ENCODE peak calls at places on chromosomes 6 and 20, in five cellular contexts. U is AG09319, X is AG10803, K is mucosa of descending colon, M is body of pancreas. G is an unnamed sample.
A peak's percentile ranks its signal among the peaks of the same experiment; 100 is the strongest.

GRCh38 chr6:127858992-127859391 is 41.9 kb downstream of the THEMIS start:
- DNase-seq in U (no peak), X (no peak), K (no peak), M (no peak), G (no peak)

GRCh38 chr20:57680131-57680716 is 29.6 kb downstream of the PMEPA1 start:
- DNase-seq in U (no peak), X (peak; percentile 29), K (peak; percentile 29), M (no peak), G (peak; percentile 64)

GRCh38 chr20:57990396-57990987 is 238.0 kb downstream of the ANKRD60 start:
- DNase-seq in U (no peak), X (peak; percentile 86), K (no peak), M (no peak), G (no peak)

GRCh38 chr6:75170666-75171065 is 35.2 kb downstream of the COL12A1 start:
- DNase-seq in U (no peak), X (no peak), K (no peak), M (no peak), G (no peak)

GRCh38 chr6:79463721-79464120 is 73.5 kb downstream of the LCA5 start:
- DNase-seq in U (no peak), X (no peak), K (peak; percentile 16), M (no peak), G (no peak)

GRCh38 chr20:56987992-56988391 is 278.4 kb downstream of the BMP7 start:
- DNase-seq in U (no peak), X (no peak), K (no peak), M (no peak), G (no peak)

GRCh38 chr6:159062965-159063364 is 18.2 kb upstream of the TAGAP start:
- DNase-seq in U (no peak), X (no peak), K (no peak), M (no peak), G (no peak)

GRCh38 chr6:21999012-21999528 is 297.8 kb downstream of the PRL start:
- DNase-seq in U (no peak), X (peak; percentile 55), K (no peak), M (no peak), G (no peak)

GRCh38 chr20:50678213-50678898 is 13.0 kb downstream of the RIPOR3 start:
- DNase-seq in U (no peak), X (no peak), K (peak; percentile 41), M (peak; percentile 87), G (no peak)

GRCh38 chr20:871948-872347 is 38.4 kb downstream of the FAM110A start:
- DNase-seq in U (no peak), X (no peak), K (no peak), M (no peak), G (no peak)

GRCh38 chr6:14070457-14070856 is 47.1 kb upstream of the CD83 start:
- DNase-seq in U (no peak), X (no peak), K (no peak), M (no peak), G (no peak)

GRCh38 chr6:165616116-165616515 is 46.9 kb downstream of the PDE10A start:
- DNase-seq in U (no peak), X (peak; percentile 16), K (no peak), M (no peak), G (no peak)

GRCh38 chr6:133040025-133040838 is 200.9 kb upstream of the EYA4 start:
- DNase-seq in U (peak; percentile 4), X (peak; percentile 1), K (peak; percentile 2), M (no peak), G (no peak)

GRCh38 chr20:41531876-41532275 is 86.3 kb downstream of the CHD6 start:
- DNase-seq in U (no peak), X (no peak), K (no peak), M (no peak), G (no peak)

GRCh38 chr6:32972353-32973143 is 4.2 kb downstream of the BRD2 start:
- DNase-seq in U (no peak), X (no peak), K (no peak), M (peak; percentile 35), G (peak; percentile 57)

GRCh38 chr6:44625996-44626395 is 238.5 kb downstream of the CDC5L start:
- DNase-seq in U (no peak), X (no peak), K (no peak), M (no peak), G (no peak)

GRCh38 chr20:57657537-57658446 is 37.6 kb upstream of the ZBP1 start:
- DNase-seq in U (no peak), X (no peak), K (peak; percentile 70), M (peak; percentile 28), G (no peak)

GRCh38 chr6:99119109-99120031 is 171.6 kb upstream of the FBXL4 start:
- DNase-seq in U (no peak), X (peak; percentile 43), K (peak; percentile 48), M (peak; percentile 18), G (no peak)

GRCh38 chr6:12543953-12544352 is 172.6 kb upstream of the PHACTR1 start:
- DNase-seq in U (no peak), X (no peak), K (peak; percentile 16), M (peak; percentile 62), G (no peak)

GRCh38 chr6:130826442-130827246 is 562 bp upstream of the SMLR1 start:
- DNase-seq in U (no peak), X (no peak), K (no peak), M (no peak), G (no peak)

GRCh38 chr6:29826271-29826670 is 1.4 kb upstream of the HLA-G start:
- DNase-seq in U (no peak), X (no peak), K (no peak), M (no peak), G (no peak)

GRCh38 chr6:107736713-107737396 is 87.3 kb downstream of the SCML4 start:
- DNase-seq in U (no peak), X (no peak), K (no peak), M (no peak), G (no peak)

GRCh38 chr6:44291841-44292240 is 21.3 kb downstream of the AARS2 start:
- DNase-seq in U (no peak), X (no peak), K (no peak), M (no peak), G (no peak)

GRCh38 chr6:17719323-17720041 is 12.8 kb upstream of the NUP153 start:
- DNase-seq in U (no peak), X (no peak), K (no peak), M (no peak), G (no peak)

GRCh38 chr6:53825514-53826321 is 30.9 kb downstream of the LRRC1 start:
- DNase-seq in U (no peak), X (peak; percentile 51), K (no peak), M (no peak), G (no peak)

GRCh38 chr6:69961251-69961650 is 94.9 kb downstream of the COL19A1 start:
- DNase-seq in U (no peak), X (peak; percentile 8), K (no peak), M (no peak), G (no peak)

GRCh38 chr6:75600694-75601265 is 900 bp upstream of the SENP6 start:
- DNase-seq in U (no peak), X (no peak), K (no peak), M (no peak), G (no peak)

GRCh38 chr20:6630494-6630893 is 137.0 kb upstream of the BMP2 start:
- DNase-seq in U (no peak), X (no peak), K (no peak), M (peak; percentile 9), G (no peak)

GRCh38 chr20:2305479-2305878 is 9.7 kb downstream of the TGM3 start:
- DNase-seq in U (no peak), X (no peak), K (no peak), M (no peak), G (no peak)

GRCh38 chr6:27503436-27504030 is 30.6 kb upstream of the ZNF184 start:
- DNase-seq in U (peak; percentile 49), X (peak; percentile 72), K (peak; percentile 66), M (peak; percentile 69), G (peak; percentile 61)

GRCh38 chr6:167849846-167850459 is 23.2 kb downstream of the AFDN start:
- DNase-seq in U (no peak), X (no peak), K (no peak), M (peak; percentile 68), G (no peak)

GRCh38 chr6:18212231-18212630 is 52.1 kb downstream of the DEK start:
- DNase-seq in U (no peak), X (no peak), K (no peak), M (no peak), G (no peak)

GRCh38 chr6:151388997-151389639 is 2.2 kb downstream of the ZBTB2 start:
- DNase-seq in U (no peak), X (no peak), K (no peak), M (no peak), G (no peak)

GRCh38 chr20:13822459-13822858 is 37.6 kb downstream of the NDUFAF5 start:
- DNase-seq in U (no peak), X (no peak), K (no peak), M (no peak), G (no peak)
- TF ChIP-seq CTCF in U (no peak), X (peak; percentile 30), K (no peak), M (no peak), G (no peak)

DNA sequence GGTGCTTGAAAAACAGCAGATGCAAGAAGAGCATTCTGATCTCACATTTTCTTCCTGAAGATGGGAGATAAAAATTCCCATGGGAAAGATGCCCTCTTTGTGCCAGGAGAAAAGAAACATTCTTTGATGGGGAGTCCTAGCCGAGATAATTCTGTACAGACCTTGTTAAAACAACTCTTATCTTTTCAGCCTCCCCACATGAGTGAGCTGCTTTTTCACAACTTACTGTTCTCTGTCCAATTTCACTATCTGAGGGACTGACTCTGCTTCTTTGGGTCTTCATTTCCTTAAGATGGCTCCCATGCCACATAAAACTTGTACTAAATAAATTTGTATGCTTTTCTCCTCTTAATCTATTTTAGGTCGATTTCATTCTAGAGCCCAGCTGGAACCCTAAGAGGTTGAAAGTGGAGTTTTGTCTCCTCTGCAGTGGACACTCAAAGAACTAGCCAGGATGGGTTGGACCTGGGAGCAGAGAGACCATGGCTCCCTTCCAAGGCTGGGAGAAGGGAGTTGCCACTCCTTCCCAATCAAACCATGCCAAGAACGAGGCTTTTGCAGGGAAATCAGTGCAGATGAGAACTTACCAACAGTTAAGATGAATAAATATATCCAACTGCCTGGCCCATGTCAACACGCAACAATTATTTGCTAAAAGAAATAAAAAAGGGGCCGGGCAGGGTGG is 285.8 kb upstream of the SULF2 start:
- DNase-seq in U (no peak), X (no peak), K (no peak), M (no peak), G (no peak)
- TF ChIP-seq CTCF in U (no peak), X (no peak), K (no peak), M (no peak), G (no peak)

GRCh38 chr6:82711105-82711829 is 347.6 kb downstream of the TPBG start:
- DNase-seq in U (no peak), X (peak; percentile 50), K (no peak), M (no peak), G (no peak)

GRCh38 chr6:82711992-82712788 is 348.6 kb downstream of the TPBG start:
- DNase-seq in U (peak; percentile 44), X (peak; percentile 87), K (no peak), M (no peak), G (no peak)

DNA sequence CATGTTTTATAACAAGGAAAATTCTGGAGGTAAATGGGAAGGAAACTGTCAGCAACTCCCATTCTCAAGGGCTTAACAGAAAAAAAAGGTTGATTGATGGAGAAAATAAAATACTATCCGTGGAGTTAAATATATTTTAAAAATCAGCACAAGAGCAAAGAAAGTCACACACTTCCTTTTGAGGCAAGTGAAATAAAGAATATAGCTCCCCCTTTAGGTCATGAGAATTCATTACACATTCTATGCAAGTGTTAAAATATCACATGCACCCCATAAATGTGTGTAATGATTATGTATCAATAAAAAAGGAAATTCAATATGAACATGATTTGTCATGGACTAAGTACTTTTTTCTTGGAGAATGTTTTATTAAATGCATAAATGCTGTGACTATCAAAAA is 349.2 kb downstream of the TPBG start:
- DNase-seq in U (no peak), X (no peak), K (no peak), M (no peak), G (no peak)
- TF ChIP-seq CTCF in U (no peak), X (peak; percentile 31), K (no peak), M (peak; percentile 40), G (no peak)

GRCh38 chr6:89239338-89239737 is 22.2 kb upstream of the GABRR1 start:
- DNase-seq in U (no peak), X (no peak), K (peak; percentile 25), M (no peak), G (no peak)
- TF ChIP-seq CTCF in U (peak; percentile 20), X (peak; percentile 34), K (no peak), M (no peak), G (no peak)

G was measured in activated B cell treated with CpG ODN at 0.5 μM for 24 hours.